ENCODE peak calls at places on chromosome 15, in seven cellular contexts. A is kidney epithelial cell; D is stimulated activated CD4-positive, alpha-beta T cell treated with anti-CD3 and anti-CD28 coated beads, Interleukin-12 subunit alpha, Interleukin-12 subunit beta, amount 100 ng/mL, for 48 hours; Q is activated CD4-positive, alpha-beta T cell treated with anti-CD3 and anti-CD28 coated beads, Interleukin-2, amount 50 U/mL, for 24 hours; L is H4; K is NCI-H2081; O is HEK293T. Z is an unnamed sample.

GRCh38 chr15:40957581-40958051 is 4.3 kb downstream of the CHAC1 start:
- DNase-seq in Q (no peak), L (no peak), A (no peak), K (peak), D (no peak), O (no peak), Z (no peak)

GRCh38 chr15:96750361-96750760 is 419.9 kb downstream of the NR2F2 start:
- DNase-seq in Q (no peak), A (no peak), K (no peak), O (no peak), L (no peak), D (no peak), Z (no peak)

GRCh38 chr15:66743204-66743603 is 41.2 kb downstream of the SMAD6 start:
- DNase-seq in K (no peak), A (no peak), O (no peak), Q (no peak), L (no peak), D (no peak), Z (no peak)

GRCh38 chr15:101121511-101122090 is 130.2 kb downstream of the CHSY1 start:
- DNase-seq in D (no peak), L (no peak), O (peak), A (no peak), K (no peak), Q (no peak), Z (no peak)

GRCh38 chr15:75702431-75702830 is 10.2 kb downstream of the CSPG4 start:
- DNase-seq in K (no peak), A (no peak), Q (no peak), O (no peak), D (no peak), L (no peak), Z (no peak)

GRCh38 chr15:38441130-38441519 is 12.8 kb upstream of the FAM98B start:
- DNase-seq in O (no peak), A (no peak), D (no peak), Q (no peak), K (no peak), L (no peak), Z (no peak)

GRCh38 chr15:84833447-84833846 is 16.3 kb downstream of the ALPK3 start:
- DNase-seq in L (no peak), A (no peak), O (no peak), Q (no peak), D (no peak), K (no peak), Z (no peak)

GRCh38 chr15:76337047-76337738 is 620 bp downstream of the ISL2 start:
- DNase-seq in L (peak), A (no peak), Q (no peak), D (no peak), K (no peak), O (peak), Z (no peak)

GRCh38 chr15:57234156-57234555 is 142.1 kb upstream of the CGNL1 start:
- DNase-seq in Q (no peak), D (no peak), K (no peak), A (no peak), L (no peak), O (no peak), Z (no peak)

GRCh38 chr15:61946778-61947177 is 113.5 kb downstream of the VPS13C start:
- DNase-seq in A (no peak), K (no peak), O (no peak), L (no peak), D (no peak), Q (no peak), Z (no peak)

GRCh38 chr15:71238926-71239325 is 123.7 kb downstream of the THSD4 start:
- DNase-seq in K (no peak), O (no peak), D (no peak), Q (no peak), L (no peak), A (no peak), Z (no peak)

GRCh38 chr15:48645558-48646330 is at the start of gene FBN1:
- DNase-seq in A (peak), K (no peak), D (no peak), Q (no peak), O (peak), L (peak), Z (peak)

GRCh38 chr15:51775967-51776816 is 24.8 kb downstream of the TMOD2 start:
- DNase-seq in A (no peak), O (peak), K (peak), Q (peak), L (peak), D (peak), Z (peak)

GRCh38 chr15:83243634-83244033 is 36.0 kb upstream of the HDGFL3 start:
- DNase-seq in K (no peak), Q (no peak), D (no peak), O (no peak), A (no peak), L (no peak), Z (no peak)

GRCh38 chr15:101070502-101071273 is 151.5 kb downstream of the LRRK1 start:
- DNase-seq in L (peak), Q (no peak), K (peak), O (no peak), A (peak), D (no peak), Z (no peak)

GRCh38 chr15:48433226-48433886 is 102.1 kb downstream of the DUT start:
- DNase-seq in A (no peak), Q (no peak), D (no peak), L (no peak), K (no peak), O (no peak), Z (no peak)

GRCh38 chr15:52636459-52636858 is 42.7 kb downstream of the ATOSA start:
- DNase-seq in L (no peak), K (no peak), Q (no peak), O (no peak), A (no peak), D (no peak), Z (no peak)

GRCh38 chr15:50377867-50378751 is 23.1 kb upstream of the GABPB1 start:
- DNase-seq in A (no peak), K (no peak), D (no peak), O (no peak), L (no peak), Q (no peak), Z (no peak)

GRCh38 chr15:91627473-91628309 is 225.8 kb upstream of the SLCO3A1 start:
- DNase-seq in Q (no peak), K (no peak), A (peak), D (no peak), L (peak), O (no peak), Z (no peak)

GRCh38 chr15:42401544-42402478 is 42.5 kb downstream of the CAPN3 start:
- DNase-seq in L (no peak), O (no peak), D (no peak), K (no peak), Q (no peak), A (no peak), Z (no peak)

GRCh38 chr15:93664180-93664951 is 567.0 kb upstream of the MCTP2 start:
- DNase-seq in O (no peak), D (no peak), A (no peak), K (no peak), L (no peak), Q (no peak), Z (no peak)

GRCh38 chr15:91216000-91216399 is 115.9 kb downstream of the SV2B start:
- DNase-seq in D (no peak), A (no peak), K (no peak), O (no peak), L (no peak), Q (no peak), Z (no peak)

GRCh38 chr15:100255644-100256043 is 86.1 kb downstream of the ADAMTS17 start:
- DNase-seq in K (no peak), L (no peak), D (no peak), O (no peak), A (no peak), Q (no peak), Z (peak)

GRCh38 chr15:48856947-48857346 is 21.0 kb upstream of the EID1 start:
- DNase-seq in D (no peak), A (no peak), Q (no peak), K (no peak), L (peak), O (no peak), Z (no peak)

GRCh38 chr15:101314726-101315125 is 19.7 kb upstream of the SNRPA1 start:
- DNase-seq in Q (no peak), O (no peak), D (no peak), L (no peak), K (no peak), A (no peak), Z (no peak)

GRCh38 chr15:101277038-101277822 is at the start of gene SELENOS:
- DNase-seq in Q (peak), O (peak), A (peak), K (peak), L (peak), D (peak), Z (peak)

GRCh38 chr15:79969175-79969574 is 1.8 kb downstream of the BCL2A1 start:
- DNase-seq in A (no peak), O (no peak), L (no peak), D (no peak), K (no peak), Q (no peak), Z (no peak)

GRCh38 chr15:30992073-30992363 is 590 bp upstream of the MTMR10 start:
- DNase-seq in A (no peak), D (no peak), L (peak), Q (no peak), O (no peak), K (no peak), Z (no peak)

GRCh38 chr15:74176262-74177208 is 3.0 kb downstream of the ISLR start:
- DNase-seq in Q (no peak), A (no peak), O (no peak), K (no peak), L (no peak), D (no peak), Z (no peak)

GRCh38 chr15:48395532-48396011 is 64.3 kb downstream of the DUT start:
- DNase-seq in K (no peak), A (no peak), L (no peak), O (no peak), Q (no peak), D (no peak), Z (no peak)

GRCh38 chr15:98787936-98788757 is 139.8 kb downstream of the IGF1R start:
- DNase-seq in A (no peak), Q (no peak), D (no peak), L (no peak), K (no peak), O (no peak), Z (no peak)

GRCh38 chr15:49145651-49146609 is 9.5 kb downstream of the COPS2 start:
- DNase-seq in Q (peak), L (peak), A (no peak), D (no peak), O (peak), K (peak), Z (peak)

GRCh38 chr15:45555914-45556608 is 31.1 kb upstream of the BLOC1S6 start:
- DNase-seq in K (no peak), O (no peak), D (no peak), L (no peak), Q (no peak), A (no peak), Z (no peak)

GRCh38 chr15:65580287-65580686 is 30.6 kb downstream of the INTS14 start:
- DNase-seq in A (no peak), L (no peak), Q (no peak), O (no peak), D (no peak), K (no peak), Z (peak)

GRCh38 chr15:83206971-83207621 is 527 bp downstream of the HDGFL3 start:
- DNase-seq in O (peak), Q (no peak), L (no peak), K (peak), D (no peak), A (no peak), Z (peak)

Z was measured in D341Med.